ENCODE peak calls at places on chromosomes 2 and 18, in ten cellular contexts. One of them, this sample, is unnamed.

GRCh38 chr18:63850010-63850409 is 37.5 kb upstream of the SERPINB2 start:
- DNase-seq in fibroblast of lung: no peak
- DNase-seq in Peyer's patch: no peak
- DNase-seq in cardiac muscle cell: peak
- DNase-seq in mucosa of descending colon: no peak
- DNase-seq in BJ: no peak
- DNase-seq in kidney: no peak
- DNase-seq in PC-9: peak
- DNase-seq in fibroblast of the aortic adventitia: peak
- DNase-seq in left lung: no peak
- DNase-seq in this sample: no peak

GRCh38 chr18:59902180-59902992 is 2.6 kb downstream of the PMAIP1 start:
- DNase-seq in PC-9: no peak
- DNase-seq in fibroblast of the aortic adventitia: peak
- DNase-seq in kidney: no peak
- DNase-seq in Peyer's patch: no peak
- DNase-seq in left lung: no peak
- DNase-seq in mucosa of descending colon: no peak
- DNase-seq in fibroblast of lung: peak
- DNase-seq in cardiac muscle cell: no peak
- DNase-seq in BJ: no peak
- DNase-seq in this sample: no peak

GRCh38 chr18:73235921-73236320 is 368.1 kb upstream of the NETO1 start:
- DNase-seq in BJ: no peak
- DNase-seq in kidney: no peak
- DNase-seq in cardiac muscle cell: no peak
- DNase-seq in left lung: no peak
- DNase-seq in fibroblast of lung: peak
- DNase-seq in fibroblast of the aortic adventitia: no peak
- DNase-seq in mucosa of descending colon: no peak
- DNase-seq in PC-9: no peak
- DNase-seq in Peyer's patch: no peak
- DNase-seq in this sample: no peak

GRCh38 chr18:23918395-23919032 is 96.0 kb upstream of the TTC39C start:
- DNase-seq in Peyer's patch: peak
- DNase-seq in BJ: no peak
- DNase-seq in fibroblast of the aortic adventitia: peak
- DNase-seq in PC-9: peak
- DNase-seq in fibroblast of lung: peak
- DNase-seq in cardiac muscle cell: peak
- DNase-seq in left lung: peak
- DNase-seq in kidney: no peak
- DNase-seq in mucosa of descending colon: peak
- DNase-seq in this sample: no peak

GRCh38 chr2:222594679-222595078 is 61.2 kb downstream of the FARSB start:
- DNase-seq in kidney: no peak
- DNase-seq in mucosa of descending colon: no peak
- DNase-seq in fibroblast of lung: peak
- DNase-seq in cardiac muscle cell: peak
- DNase-seq in BJ: peak
- DNase-seq in Peyer's patch: no peak
- DNase-seq in PC-9: no peak
- DNase-seq in fibroblast of the aortic adventitia: peak
- DNase-seq in left lung: no peak
- DNase-seq in this sample: no peak

GRCh38 chr2:27400348-27401135 is 8.8 kb downstream of the PPM1G start:
- DNase-seq in fibroblast of lung: no peak
- DNase-seq in left lung: no peak
- DNase-seq in BJ: no peak
- DNase-seq in Peyer's patch: no peak
- DNase-seq in cardiac muscle cell: no peak
- DNase-seq in mucosa of descending colon: no peak
- DNase-seq in kidney: no peak
- DNase-seq in fibroblast of the aortic adventitia: no peak
- DNase-seq in PC-9: no peak
- DNase-seq in this sample: no peak

GRCh38 chr18:35776481-35776880 is 194.9 kb downstream of the GALNT1 start:
- DNase-seq in left lung: no peak
- DNase-seq in Peyer's patch: no peak
- DNase-seq in fibroblast of the aortic adventitia: no peak
- DNase-seq in mucosa of descending colon: no peak
- DNase-seq in BJ: no peak
- DNase-seq in kidney: no peak
- DNase-seq in cardiac muscle cell: no peak
- DNase-seq in PC-9: no peak
- DNase-seq in fibroblast of lung: no peak
- DNase-seq in this sample: no peak

GRCh38 chr2:200861617-200862016 is 2.8 kb downstream of the CLK1 start:
- DNase-seq in mucosa of descending colon: no peak
- DNase-seq in cardiac muscle cell: no peak
- DNase-seq in fibroblast of lung: no peak
- DNase-seq in left lung: no peak
- DNase-seq in fibroblast of the aortic adventitia: no peak
- DNase-seq in PC-9: no peak
- DNase-seq in BJ: no peak
- DNase-seq in Peyer's patch: no peak
- DNase-seq in kidney: no peak
- DNase-seq in this sample: no peak

GRCh38 chr2:157364257-157364974 is 38.8 kb upstream of the ERMN start:
- DNase-seq in Peyer's patch: no peak
- DNase-seq in kidney: no peak
- DNase-seq in fibroblast of lung: no peak
- DNase-seq in mucosa of descending colon: no peak
- DNase-seq in left lung: no peak
- DNase-seq in fibroblast of the aortic adventitia: no peak
- DNase-seq in BJ: no peak
- DNase-seq in PC-9: no peak
- DNase-seq in cardiac muscle cell: no peak
- DNase-seq in this sample: no peak

DNA sequence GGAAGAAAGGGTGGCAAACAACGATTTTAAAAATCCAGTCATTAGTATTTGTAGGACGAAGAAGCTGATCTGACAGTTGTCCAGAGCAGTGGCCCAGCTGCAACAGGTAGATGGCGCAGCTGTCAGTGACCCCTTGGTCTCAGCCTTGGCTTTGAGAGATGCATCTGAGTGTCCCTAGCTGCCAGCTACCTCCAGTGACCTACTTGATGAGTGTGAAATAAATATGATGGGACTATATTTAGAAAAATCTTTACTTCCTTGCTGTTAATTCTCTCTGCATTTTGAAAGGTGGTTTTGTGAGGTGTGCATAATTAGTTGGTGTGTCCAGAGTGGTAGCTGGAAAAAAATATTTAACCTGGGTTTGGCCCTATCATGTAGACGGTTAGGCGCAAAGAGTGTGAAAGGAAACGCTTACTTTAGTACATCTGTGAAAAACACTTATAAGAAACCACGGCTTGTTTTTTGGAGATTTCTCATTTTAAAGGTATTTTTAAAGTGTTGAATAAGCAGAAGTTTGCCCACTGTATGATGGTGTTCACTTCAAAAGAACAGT is 962 bp downstream of the INPP1 start:
- DNase-seq in mucosa of descending colon: no peak
- DNase-seq in Peyer's patch: no peak
- DNase-seq in cardiac muscle cell: no peak
- DNase-seq in fibroblast of the aortic adventitia: no peak
- DNase-seq in BJ: no peak
- DNase-seq in left lung: peak
- DNase-seq in kidney: no peak
- DNase-seq in fibroblast of lung: peak
- DNase-seq in PC-9: no peak
- DNase-seq in this sample: no peak
- TF ChIP-seq CTCF in mucosa of descending colon: peak
- TF ChIP-seq CTCF in Peyer's patch: peak
- TF ChIP-seq CTCF in cardiac muscle cell: peak
- TF ChIP-seq CTCF in fibroblast of the aortic adventitia: peak
- TF ChIP-seq CTCF in BJ: peak
- TF ChIP-seq CTCF in left lung: no peak
- TF ChIP-seq CTCF in kidney: peak
- TF ChIP-seq CTCF in fibroblast of lung: no peak
- TF ChIP-seq CTCF in PC-9: no peak
- TF ChIP-seq CTCF in this sample: peak

DNA sequence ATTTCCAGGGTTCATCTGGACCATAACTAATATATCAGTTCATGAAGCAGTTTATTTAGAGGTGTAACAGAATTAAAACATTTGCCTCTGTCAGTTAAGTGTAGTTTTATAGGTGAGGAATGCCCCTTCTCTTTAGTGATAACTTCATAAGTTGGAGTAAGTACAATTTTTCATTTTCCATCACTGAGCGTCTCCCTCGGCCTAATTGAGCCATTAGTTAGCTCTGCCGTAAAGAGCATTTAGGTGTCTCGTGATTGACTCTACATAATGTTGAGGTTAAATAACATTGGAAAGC is 88.4 kb downstream of the UGGT1 start:
- DNase-seq in fibroblast of the aortic adventitia: no peak
- DNase-seq in mucosa of descending colon: no peak
- DNase-seq in fibroblast of lung: no peak
- DNase-seq in BJ: no peak
- DNase-seq in Peyer's patch: no peak
- DNase-seq in PC-9: no peak
- DNase-seq in left lung: no peak
- DNase-seq in cardiac muscle cell: no peak
- DNase-seq in kidney: no peak
- DNase-seq in this sample: no peak
- TF ChIP-seq CTCF in fibroblast of the aortic adventitia: no peak
- TF ChIP-seq CTCF in mucosa of descending colon: no peak
- TF ChIP-seq CTCF in fibroblast of lung: no peak
- TF ChIP-seq CTCF in BJ: no peak
- TF ChIP-seq CTCF in Peyer's patch: no peak
- TF ChIP-seq CTCF in PC-9: peak
- TF ChIP-seq CTCF in left lung: no peak
- TF ChIP-seq CTCF in cardiac muscle cell: no peak
- TF ChIP-seq CTCF in kidney: no peak
- TF ChIP-seq CTCF in this sample: no peak

GRCh38 chr2:206069417-206069816 is 16.6 kb downstream of the INO80D start:
- DNase-seq in fibroblast of lung: no peak
- DNase-seq in fibroblast of the aortic adventitia: no peak
- DNase-seq in left lung: no peak
- DNase-seq in PC-9: no peak
- DNase-seq in Peyer's patch: no peak
- DNase-seq in BJ: no peak
- DNase-seq in mucosa of descending colon: no peak
- DNase-seq in cardiac muscle cell: no peak
- DNase-seq in kidney: no peak
- DNase-seq in this sample: no peak
- TF ChIP-seq CTCF in fibroblast of lung: no peak
- TF ChIP-seq CTCF in fibroblast of the aortic adventitia: no peak
- TF ChIP-seq CTCF in left lung: no peak
- TF ChIP-seq CTCF in PC-9: no peak
- TF ChIP-seq CTCF in Peyer's patch: no peak
- TF ChIP-seq CTCF in BJ: no peak
- TF ChIP-seq CTCF in mucosa of descending colon: no peak
- TF ChIP-seq CTCF in cardiac muscle cell: no peak
- TF ChIP-seq CTCF in kidney: no peak
- TF ChIP-seq CTCF in this sample: no peak

GRCh38 chr2:116440104-116440653 is 1374.3 kb upstream of the DDX18 start:
- DNase-seq in PC-9: no peak
- DNase-seq in fibroblast of lung: no peak
- DNase-seq in cardiac muscle cell: no peak
- DNase-seq in Peyer's patch: no peak
- DNase-seq in left lung: no peak
- DNase-seq in kidney: no peak
- DNase-seq in BJ: no peak
- DNase-seq in fibroblast of the aortic adventitia: no peak
- DNase-seq in mucosa of descending colon: no peak
- DNase-seq in this sample: no peak

DNA sequence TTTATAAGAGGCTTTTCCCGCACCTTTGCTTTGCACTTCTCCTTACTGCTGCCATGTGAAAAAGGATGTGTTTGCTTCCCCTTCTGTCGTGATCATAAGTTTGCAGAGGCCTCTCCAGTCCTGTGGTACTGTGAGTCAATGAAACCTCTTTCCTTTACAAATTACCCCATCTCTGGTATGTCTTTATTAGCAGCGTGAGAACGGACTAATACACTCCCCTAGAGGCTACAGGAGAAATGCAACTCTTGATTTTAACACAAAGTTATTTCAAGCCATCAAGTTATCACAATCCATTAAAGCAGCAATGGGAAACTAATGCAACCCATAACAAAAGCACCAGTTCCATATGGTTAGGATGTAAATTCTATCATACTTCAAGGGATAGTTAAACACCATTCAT is 1378.8 kb upstream of the DDX18 start:
- DNase-seq in mucosa of descending colon: no peak
- DNase-seq in BJ: no peak
- DNase-seq in left lung: no peak
- DNase-seq in PC-9: no peak
- DNase-seq in fibroblast of the aortic adventitia: no peak
- DNase-seq in kidney: no peak
- DNase-seq in fibroblast of lung: no peak
- DNase-seq in Peyer's patch: no peak
- DNase-seq in cardiac muscle cell: no peak
- DNase-seq in this sample: no peak
- TF ChIP-seq CTCF in mucosa of descending colon: no peak
- TF ChIP-seq CTCF in BJ: no peak
- TF ChIP-seq CTCF in left lung: no peak
- TF ChIP-seq CTCF in PC-9: peak
- TF ChIP-seq CTCF in fibroblast of the aortic adventitia: no peak
- TF ChIP-seq CTCF in kidney: no peak
- TF ChIP-seq CTCF in fibroblast of lung: no peak
- TF ChIP-seq CTCF in Peyer's patch: no peak
- TF ChIP-seq CTCF in cardiac muscle cell: no peak
- TF ChIP-seq CTCF in this sample: no peak